ENCODE peak calls at places on chromosome 4, in five cellular contexts. E is HepG2, T is SK-N-SH, W is H1, M is K562. Z is an unnamed sample.
A peak's percentile ranks its signal among the peaks of the same experiment; 100 is the strongest.

GRCh38 chr4:91989914-91990313 is 313.9 kb upstream of the GRID2 start:
- DNase-seq in M (no peak), E (no peak), W (no peak), T (no peak), Z (no peak)

GRCh38 chr4:140793291-140793690 is 37.1 kb upstream of the TBC1D9 start:
- DNase-seq in E (no peak), M (no peak), T (no peak), W (no peak), Z (no peak)

GRCh38 chr4:42643685-42644084 is 13.2 kb downstream of the ATP8A1 start:
- DNase-seq in M (no peak), W (no peak), E (peak; percentile 1), T (no peak), Z (no peak)

GRCh38 chr4:138707746-138708145 is 307.8 kb upstream of the NOCT start:
- DNase-seq in E (no peak), T (no peak), M (no peak), W (no peak), Z (no peak)

GRCh38 chr4:182697094-182697493 is 220.1 kb downstream of the DCTD start:
- DNase-seq in M (no peak), T (no peak), E (no peak), W (no peak), Z (no peak)

GRCh38 chr4:76883147-76883546 is 14.8 kb downstream of the SOWAHB start:
- DNase-seq in M (no peak), E (no peak), T (no peak), W (no peak), Z (no peak)

GRCh38 chr4:65538571-65538970 is 131.7 kb downstream of the EPHA5 start:
- DNase-seq in E (no peak), M (no peak), T (no peak), W (no peak), Z (no peak)

GRCh38 chr4:80016506-80016905 is 56.5 kb downstream of the ANTXR2 start:
- DNase-seq in M (no peak), T (no peak), E (no peak), W (no peak), Z (peak; percentile 11)

GRCh38 chr4:159235779-159236368 is 133.0 kb downstream of the RAPGEF2 start:
- DNase-seq in E (peak; percentile 24), T (no peak), W (no peak), M (no peak), Z (no peak)

GRCh38 chr4:101211146-101211553 is 136.2 kb downstream of the PPP3CA start:
- DNase-seq in M (no peak), E (peak; percentile 55), W (no peak), T (no peak), Z (no peak)

GRCh38 chr4:14887842-14888433 is 114.3 kb upstream of the CPEB2 start:
- DNase-seq in W (no peak), M (no peak), T (no peak), E (no peak), Z (no peak)

GRCh38 chr4:112968456-112969159 is 80.8 kb upstream of the ANK2 start:
- DNase-seq in T (no peak), W (no peak), E (no peak), M (no peak), Z (no peak)

GRCh38 chr4:81405900-81406401 is 65.8 kb downstream of the RASGEF1B start:
- DNase-seq in W (no peak), M (peak; percentile 83), E (peak; percentile 81), T (peak; percentile 47), Z (peak; percentile 49)

GRCh38 chr4:139419388-139419914 is 34.5 kb upstream of the RAB33B start:
- DNase-seq in M (no peak), W (no peak), E (no peak), T (no peak), Z (peak; percentile 97)

GRCh38 chr4:16914208-16914607 is 15.8 kb upstream of the LDB2 start:
- DNase-seq in M (no peak), T (peak; percentile 7), E (no peak), W (no peak), Z (peak; percentile 2)

GRCh38 chr4:140315970-140316369 is 57.5 kb upstream of the SCOC start:
- DNase-seq in T (no peak), E (no peak), M (no peak), W (no peak), Z (no peak)

GRCh38 chr4:93072292-93072691 is 756.3 kb upstream of the ATOH1 start:
- DNase-seq in W (no peak), M (no peak), E (no peak), T (no peak), Z (no peak)

GRCh38 chr4:41303372-41304118 is 46.8 kb downstream of the UCHL1 start:
- DNase-seq in T (no peak), W (no peak), E (no peak), M (no peak), Z (no peak)

GRCh38 chr4:54230479-54231418 is 1.7 kb downstream of the PDGFRA start:
- DNase-seq in M (no peak), E (no peak), T (peak; percentile 41), W (peak; percentile 76), Z (no peak)

DNA sequence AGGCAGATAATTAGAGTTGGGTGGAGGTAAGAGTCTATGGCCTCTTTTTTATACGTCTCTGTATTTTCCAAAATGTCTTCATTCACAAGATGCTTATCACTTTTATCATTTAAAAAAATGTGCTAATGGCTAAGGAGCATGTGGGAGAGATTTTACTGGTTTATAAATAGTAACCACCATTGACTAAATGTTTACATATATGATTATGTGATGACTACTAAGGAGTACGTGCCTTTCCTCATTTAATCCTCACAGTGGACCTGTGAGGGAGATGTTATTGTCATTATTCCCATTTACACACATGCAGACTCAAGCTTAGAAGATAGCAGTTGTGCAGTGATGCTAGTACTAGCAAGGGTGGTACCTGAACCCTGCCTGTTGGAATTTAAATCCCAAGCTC is 2.4 kb downstream of the SRD5A3 start:
- DNase-seq in E (no peak), W (no peak), T (no peak), M (no peak), Z (no peak)
- TF ChIP-seq GABPA in E (no peak), W (no peak), T (no peak), M (no peak), Z (no peak)

DNA sequence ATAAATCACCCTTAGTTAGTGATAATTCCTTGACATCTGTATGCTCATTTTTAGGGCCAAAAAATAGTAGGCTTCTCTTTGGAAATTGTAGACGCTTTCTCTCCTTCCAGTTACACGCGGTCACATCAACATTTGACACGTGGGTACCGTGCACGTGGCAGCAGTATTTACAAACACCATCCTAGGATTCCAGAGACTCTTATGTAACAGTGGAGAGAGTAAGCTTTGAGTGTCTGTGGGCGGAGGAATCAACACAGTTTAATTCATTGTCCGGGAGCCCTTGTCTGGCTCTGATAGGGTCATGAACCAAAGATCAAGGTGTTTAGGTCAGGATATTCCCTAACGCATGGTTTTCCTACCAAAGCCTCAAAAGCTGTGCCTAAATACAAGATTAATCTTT is 12.2 kb downstream of the TET2 start:
- DNase-seq in E (peak; percentile 41), T (no peak), M (no peak), W (no peak), Z (no peak)
- TF ChIP-seq POLR2AphosphoS5 in E (no peak), T (no peak), M (no peak), W (no peak), Z (no peak)

GRCh38 chr4:61739899-61740298 is 539.8 kb downstream of the ADGRL3 start:
- DNase-seq in T (no peak), M (no peak), E (no peak), W (no peak), Z (no peak)

DNA sequence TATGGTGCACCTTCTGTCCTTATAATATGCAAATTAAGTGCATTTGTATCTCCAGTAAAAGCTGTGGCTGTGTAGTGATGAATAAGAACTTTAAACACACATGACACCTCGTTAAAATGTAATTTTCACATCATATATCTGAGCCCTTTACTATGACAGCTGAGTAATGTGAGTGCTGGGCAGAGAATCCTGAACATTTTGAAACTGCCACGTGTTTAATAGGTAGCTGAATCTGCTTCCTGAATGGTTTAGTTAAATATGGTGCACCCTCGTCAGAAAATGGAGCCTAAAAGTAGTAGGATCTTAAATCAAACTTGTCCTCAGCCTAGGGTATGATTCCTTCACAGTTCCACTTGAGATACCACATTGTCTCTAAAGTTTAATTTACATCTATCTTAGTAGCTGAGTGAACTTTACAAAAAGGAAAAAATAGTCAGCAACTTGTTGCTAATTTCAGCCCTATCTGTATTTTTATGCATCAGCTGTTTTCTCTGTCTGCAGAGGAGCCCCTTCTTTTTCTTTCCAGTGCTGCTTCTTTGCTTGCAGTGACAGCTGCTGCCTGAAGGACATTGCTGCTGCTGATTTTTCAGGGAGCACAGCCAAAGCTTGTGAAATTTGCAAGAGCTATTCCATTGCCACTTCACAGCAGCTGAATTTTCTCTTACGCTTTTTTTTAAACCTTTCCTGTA is 541.0 kb downstream of the ADGRL3 start:
- DNase-seq in W (no peak), M (no peak), T (no peak), E (no peak), Z (no peak)
- TF ChIP-seq CTCF in W (no peak), M (no peak), T (no peak), E (no peak), Z (no peak)

GRCh38 chr4:189404271-189404670 is 536.4 kb upstream of the FRG1 start:
- DNase-seq in E (no peak), M (no peak), T (no peak), W (no peak), Z (no peak)
- TF ChIP-seq GABPA in E (no peak), M (no peak), T (no peak), W (no peak), Z (no peak)

DNA sequence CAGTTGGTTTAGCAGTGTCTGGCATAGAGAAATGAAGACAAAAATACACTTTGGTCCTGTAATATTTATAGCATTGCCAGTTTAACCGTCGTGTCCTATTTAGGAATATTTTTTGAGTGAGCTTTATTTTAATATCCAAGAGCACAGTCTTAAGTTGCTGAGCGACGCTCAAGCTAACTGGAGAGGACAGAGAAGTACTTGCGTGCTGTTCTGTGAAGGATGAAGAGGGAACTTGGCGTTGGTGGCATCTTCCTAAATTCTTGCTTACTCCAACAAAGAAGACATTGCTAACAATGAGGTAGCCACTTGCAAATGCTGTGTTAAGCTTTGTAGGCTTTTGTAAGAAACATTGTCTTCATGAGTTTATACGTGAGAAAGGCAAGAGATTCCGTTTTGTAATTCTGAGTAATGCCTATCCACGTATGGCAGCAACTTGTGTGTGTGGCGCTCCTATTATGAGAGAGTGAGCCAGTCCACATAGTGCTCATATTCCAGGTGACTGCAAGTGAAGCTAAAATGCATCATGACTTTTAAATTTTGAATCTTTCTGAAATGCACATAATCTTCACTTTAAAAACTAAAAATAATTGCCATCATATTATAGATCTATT is 50.6 kb downstream of the SYNPO2 start:
- DNase-seq in W (no peak), T (no peak), E (no peak), M (no peak), Z (no peak)
- TF ChIP-seq POLR2AphosphoS5 in W (no peak), T (no peak), E (no peak), M (no peak), Z (no peak)

DNA sequence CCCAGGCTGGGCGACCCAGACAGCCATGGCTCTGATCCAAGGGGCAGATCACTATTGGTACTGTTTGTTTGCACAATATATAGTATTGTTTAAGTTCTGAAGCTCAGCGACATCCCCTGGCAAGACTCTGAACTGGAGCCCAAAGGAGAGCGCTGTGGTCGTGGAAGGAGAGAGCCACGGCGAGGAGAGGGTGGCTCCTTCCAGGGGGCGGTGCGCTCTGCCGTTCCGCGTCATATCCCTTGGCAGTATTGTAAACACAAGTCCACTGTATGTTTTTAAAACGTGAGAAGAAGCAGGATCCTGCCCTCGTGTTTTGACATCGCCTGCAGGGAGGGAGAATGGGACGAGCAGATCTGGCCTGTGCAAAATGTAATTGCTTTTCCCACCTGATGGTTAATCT is 185.5 kb downstream of the RAB28 start:
- DNase-seq in E (peak; percentile 40), W (no peak), M (no peak), T (no peak), Z (no peak)
- TF ChIP-seq CTCF in E (peak; percentile 55), W (no peak), M (no peak), T (no peak), Z (no peak)

Z was measured in HL-60.